ENCODE peak calls at places on chromosomes 5 and 9, in four cellular contexts. M is effector memory CD8-positive, alpha-beta T cell; J is T-cell; D is GOT3. E is an unnamed sample.

GRCh38 chr5:137627293-137627692 is 108.6 kb downstream of the KLHL3 start:
- DNase-seq in M (no peak), J (no peak), D (no peak), E (no peak)

GRCh38 chr5:158739941-158740340 is 359.8 kb downstream of the EBF1 start:
- DNase-seq in M (no peak), J (no peak), D (no peak), E (no peak)

GRCh38 chr9:126788631-126789349 is 16.1 kb upstream of the ZBTB43 start:
- DNase-seq in M (no peak), J (no peak), D (no peak), E (no peak)

GRCh38 chr9:73869261-73869660 is 627.9 kb upstream of the RORB start:
- DNase-seq in M (no peak), J (no peak), D (no peak), E (peak; percentile 47)

GRCh38 chr9:131487621-131488031 is 15.1 kb upstream of the POMT1 start:
- DNase-seq in M (no peak), J (no peak), D (no peak), E (no peak)

GRCh38 chr9:105083246-105083645 is 155.3 kb upstream of the ABCA1 start:
- DNase-seq in M (no peak), J (no peak), D (no peak), E (no peak)

GRCh38 chr9:70429899-70430298 is 15.4 kb upstream of the KLF9 start:
- DNase-seq in M (no peak), J (no peak), D (no peak), E (no peak)

GRCh38 chr9:8855046-8855445 is 1055.5 kb upstream of the DMAC1 start:
- DNase-seq in M (no peak), J (no peak), D (no peak), E (no peak)

GRCh38 chr9:113682297-113682771 is 193.8 kb upstream of the ZNF618 start:
- DNase-seq in M (peak; percentile 50), J (no peak), D (no peak), E (no peak)

GRCh38 chr5:469752-470483 is 26.9 kb downstream of the EXOC3 start:
- DNase-seq in M (no peak), J (no peak), D (no peak), E (no peak)

GRCh38 chr9:127505396-127506116 is 54.2 kb downstream of the LRSAM1 start:
- DNase-seq in M (peak; percentile 29), J (no peak), D (no peak), E (peak; percentile 26)

GRCh38 chr9:86614871-86615849 is 260.9 kb upstream of the TUT7 start:
- DNase-seq in M (no peak), J (no peak), D (no peak), E (no peak)

GRCh38 chr5:22108545-22108944 is 744.6 kb downstream of the CDH12 start:
- DNase-seq in M (no peak), J (no peak), D (no peak), E (no peak)

GRCh38 chr9:131875828-131876485 is 136.1 kb upstream of the RAPGEF1 start:
- DNase-seq in M (no peak), J (no peak), D (no peak), E (no peak)

GRCh38 chr9:90956026-90956810 is 154.6 kb downstream of the SYK start:
- DNase-seq in M (no peak), J (no peak), D (no peak), E (no peak)

GRCh38 chr9:131276891-131277672 is 772 bp upstream of the FAM78A start:
- DNase-seq in M (no peak), J (no peak), D (no peak), E (no peak)

GRCh38 chr9:125337282-125337681 is 75.7 kb downstream of the GAPVD1 start:
- DNase-seq in M (no peak), J (no peak), D (no peak), E (no peak)